ENCODE peak calls at places on chromosome 9, in seven cellular contexts. X is HCT116, T is PC-3, A is GM23248, L is SK-N-SH, N is neural progenitor cell, S is OCI-LY7. D is an unnamed sample.

GRCh38 chr9:130421154-130421801 is 23.5 kb upstream of the ASS1 start:
- DNase-seq in X (no peak), T (no peak), A (no peak), L (peak), N (no peak), S (no peak), D (no peak)

GRCh38 chr9:32550046-32550608 is 2.0 kb upstream of the SMIM27 start:
- DNase-seq in X (no peak), T (no peak), A (peak), L (peak), N (peak), S (peak), D (peak)

GRCh38 chr9:133130721-133131244 is 9.7 kb upstream of the RALGDS start:
- DNase-seq in X (no peak), T (no peak), A (no peak), L (no peak), N (no peak), S (peak), D (no peak)

GRCh38 chr9:104961238-104961637 is 33.3 kb upstream of the ABCA1 start:
- DNase-seq in X (no peak), T (peak), A (peak), L (peak), N (no peak), S (peak), D (peak)

GRCh38 chr9:34592895-34593601 is 3.5 kb upstream of the CNTFR start:
- DNase-seq in X (no peak), T (peak), A (peak), L (peak), N (peak), S (no peak), D (peak)

GRCh38 chr9:73243078-73243477 is 91.4 kb downstream of the ANXA1 start:
- DNase-seq in X (no peak), T (no peak), A (no peak), L (no peak), N (peak), S (no peak), D (no peak)

GRCh38 chr9:69120380-69121154 is 53.5 kb upstream of the TJP2 start:
- DNase-seq in X (peak), T (peak), A (no peak), L (no peak), N (peak), S (peak), D (peak)

GRCh38 chr9:33880562-33881089 is 63.7 kb downstream of the UBE2R2 start:
- DNase-seq in X (no peak), T (no peak), A (no peak), L (no peak), N (peak), S (no peak), D (no peak)

GRCh38 chr9:16417101-16417500 is 453.4 kb downstream of the BNC2 start:
- DNase-seq in X (no peak), T (peak), A (peak), L (no peak), N (no peak), S (no peak), D (peak)

GRCh38 chr9:113293285-113293874 is 9.8 kb downstream of the RNF183 start:
- DNase-seq in X (no peak), T (no peak), A (peak), L (no peak), N (no peak), S (no peak), D (no peak)

GRCh38 chr9:137669261-137669672 is 50.5 kb downstream of the EHMT1 start:
- DNase-seq in X (no peak), T (no peak), A (no peak), L (no peak), N (peak), S (no peak), D (peak)

GRCh38 chr9:98989036-98990000 is 45.6 kb downstream of the COL15A1 start:
- DNase-seq in X (peak), T (peak), A (peak), L (no peak), N (peak), S (peak), D (peak)

GRCh38 chr9:77575785-77576184 is 72.3 kb downstream of the GNA14 start:
- DNase-seq in X (no peak), T (peak), A (peak), L (no peak), N (peak), S (peak), D (peak)

GRCh38 chr9:79985276-79985675 is 413.5 kb downstream of the TLE4 start:
- DNase-seq in X (no peak), T (no peak), A (no peak), L (no peak), N (no peak), S (no peak), D (no peak)

GRCh38 chr9:87336914-87337333 is 160.7 kb upstream of the DAPK1 start:
- DNase-seq in X (peak), T (peak), A (peak), L (peak), N (peak), S (peak), D (peak)

GRCh38 chr9:84404095-84404686 is 63.6 kb upstream of the SLC28A3 start:
- DNase-seq in X (peak), T (peak), A (peak), L (peak), N (peak), S (peak), D (peak)

GRCh38 chr9:69549310-69550202 is 122.6 kb downstream of the APBA1 start:
- DNase-seq in X (peak), T (peak), A (peak), L (peak), N (peak), S (peak), D (peak)

GRCh38 chr9:26745111-26745510 is 147.5 kb downstream of the CAAP1 start:
- DNase-seq in X (no peak), T (no peak), A (no peak), L (no peak), N (no peak), S (no peak), D (no peak)

GRCh38 chr9:34380511-34381315 is 4.0 kb upstream of the MYORG start:
- DNase-seq in X (no peak), T (peak), A (peak), L (peak), N (peak), S (peak), D (peak)

GRCh38 chr9:3012245-3012644 is 168.3 kb upstream of the PUM3 start:
- DNase-seq in X (no peak), T (no peak), A (no peak), L (no peak), N (no peak), S (no peak), D (no peak)

GRCh38 chr9:8718121-8718725 is 918.6 kb upstream of the DMAC1 start:
- DNase-seq in X (no peak), T (no peak), A (peak), L (no peak), N (peak), S (no peak), D (peak)

GRCh38 chr9:73441890-73442818 is 290.5 kb downstream of the ANXA1 start:
- DNase-seq in X (no peak), T (no peak), A (peak), L (no peak), N (peak), S (no peak), D (no peak)

GRCh38 chr9:85061969-85062368 is 392.4 kb downstream of the NTRK2 start:
- DNase-seq in X (no peak), T (no peak), A (no peak), L (no peak), N (no peak), S (no peak), D (no peak)

GRCh38 chr9:108550111-108550510 is 305.7 kb downstream of the ACTL7B start:
- DNase-seq in X (no peak), T (no peak), A (peak), L (no peak), N (no peak), S (no peak), D (no peak)

GRCh38 chr9:97502984-97503861 is 1.8 kb downstream of the TMOD1 start:
- DNase-seq in X (no peak), T (no peak), A (no peak), L (peak), N (no peak), S (no peak), D (no peak)

GRCh38 chr9:27273186-27273585 is 23.8 kb downstream of the EQTN start:
- DNase-seq in X (no peak), T (no peak), A (no peak), L (no peak), N (no peak), S (no peak), D (no peak)

GRCh38 chr9:3916984-3917383 is 382.9 kb downstream of the GLIS3 start:
- DNase-seq in X (no peak), T (peak), A (peak), L (no peak), N (no peak), S (no peak), D (no peak)

GRCh38 chr9:114282507-114282906 is 40.4 kb upstream of the ORM1 start:
- DNase-seq in X (no peak), T (no peak), A (no peak), L (no peak), N (no peak), S (no peak), D (no peak)

GRCh38 chr9:75239176-75239575 is 150.9 kb downstream of the OSTF1 start:
- DNase-seq in X (no peak), T (peak), A (peak), L (no peak), N (no peak), S (peak), D (peak)

GRCh38 chr9:947985-948384 is 28.5 kb upstream of the DMRT3 start:
- DNase-seq in X (no peak), T (no peak), A (no peak), L (no peak), N (no peak), S (no peak), D (no peak)

GRCh38 chr9:120832766-120833165 is 10.0 kb downstream of the PSMD5 start:
- DNase-seq in X (no peak), T (no peak), A (no peak), L (no peak), N (no peak), S (no peak), D (no peak)

GRCh38 chr9:4062966-4063365 is 236.9 kb downstream of the GLIS3 start:
- DNase-seq in X (no peak), T (no peak), A (peak), L (no peak), N (no peak), S (no peak), D (no peak)

GRCh38 chr9:107226431-107226830 is 56.6 kb upstream of the RAD23B start:
- DNase-seq in X (peak), T (no peak), A (no peak), L (no peak), N (no peak), S (no peak), D (no peak)

GRCh38 chr9:125949247-125949646 is 202.1 kb downstream of the PBX3 start:
- DNase-seq in X (no peak), T (peak), A (no peak), L (no peak), N (no peak), S (no peak), D (no peak)
- TF ChIP-seq EZH2phosphoT487 in X (no peak), T (no peak), A (no peak), L (no peak), N (no peak), S (no peak), D (no peak)

GRCh38 chr9:134519403-134520070 is 122.1 kb upstream of the COL5A1 start:
- DNase-seq in X (no peak), T (no peak), A (no peak), L (no peak), N (no peak), S (no peak), D (no peak)

GRCh38 chr9:134514503-134514902 is 127.1 kb upstream of the COL5A1 start:
- DNase-seq in X (no peak), T (no peak), A (no peak), L (no peak), N (no peak), S (no peak), D (no peak)

GRCh38 chr9:134518004-134518606 is 123.5 kb upstream of the COL5A1 start:
- DNase-seq in X (no peak), T (no peak), A (peak), L (peak), N (no peak), S (no peak), D (no peak)

GRCh38 chr9:134515026-134515821 is 126.4 kb upstream of the COL5A1 start:
- DNase-seq in X (no peak), T (no peak), A (peak), L (no peak), N (no peak), S (no peak), D (no peak)

GRCh38 chr9:134517069-134517680 is 124.4 kb upstream of the COL5A1 start:
- DNase-seq in X (no peak), T (no peak), A (no peak), L (no peak), N (no peak), S (no peak), D (no peak)
- TF ChIP-seq EZH2phosphoT487 in X (no peak), T (no peak), A (no peak), L (no peak), N (no peak), S (no peak), D (no peak)

GRCh38 chr9:71984388-71985069 is 73.1 kb downstream of the C9orf85 start:
- DNase-seq in X (no peak), T (peak), A (peak), L (no peak), N (no peak), S (no peak), D (peak)
- TF ChIP-seq EZH2phosphoT487 in X (no peak), T (no peak), A (no peak), L (no peak), N (no peak), S (no peak), D (no peak)

GRCh38 chr9:111632051-111632450 is 917 bp downstream of the DNAJC25 start:
- DNase-seq in X (no peak), T (no peak), A (peak), L (no peak), N (no peak), S (peak), D (no peak)
- TF ChIP-seq EZH2phosphoT487 in X (no peak), T (no peak), A (no peak), L (no peak), N (no peak), S (no peak), D (no peak)

GRCh38 chr9:129321511-129322021 is 143.5 kb upstream of the IER5L start:
- DNase-seq in X (no peak), T (no peak), A (no peak), L (no peak), N (no peak), S (no peak), D (no peak)

GRCh38 chr9:129319938-129320481 is 141.9 kb upstream of the IER5L start:
- DNase-seq in X (no peak), T (no peak), A (no peak), L (no peak), N (peak), S (no peak), D (no peak)

GRCh38 chr9:129322022-129322621 is 144.1 kb upstream of the IER5L start:
- DNase-seq in X (no peak), T (no peak), A (no peak), L (no peak), N (no peak), S (no peak), D (no peak)

GRCh38 chr9:129319076-129319937 is 141.2 kb upstream of the IER5L start:
- DNase-seq in X (no peak), T (no peak), A (no peak), L (no peak), N (no peak), S (no peak), D (no peak)

GRCh38 chr9:129320575-129321311 is 142.7 kb upstream of the IER5L start:
- DNase-seq in X (no peak), T (peak), A (peak), L (peak), N (peak), S (no peak), D (peak)
- TF ChIP-seq EZH2phosphoT487 in X (no peak), T (no peak), A (no peak), L (no peak), N (no peak), S (no peak), D (no peak)

DNA sequence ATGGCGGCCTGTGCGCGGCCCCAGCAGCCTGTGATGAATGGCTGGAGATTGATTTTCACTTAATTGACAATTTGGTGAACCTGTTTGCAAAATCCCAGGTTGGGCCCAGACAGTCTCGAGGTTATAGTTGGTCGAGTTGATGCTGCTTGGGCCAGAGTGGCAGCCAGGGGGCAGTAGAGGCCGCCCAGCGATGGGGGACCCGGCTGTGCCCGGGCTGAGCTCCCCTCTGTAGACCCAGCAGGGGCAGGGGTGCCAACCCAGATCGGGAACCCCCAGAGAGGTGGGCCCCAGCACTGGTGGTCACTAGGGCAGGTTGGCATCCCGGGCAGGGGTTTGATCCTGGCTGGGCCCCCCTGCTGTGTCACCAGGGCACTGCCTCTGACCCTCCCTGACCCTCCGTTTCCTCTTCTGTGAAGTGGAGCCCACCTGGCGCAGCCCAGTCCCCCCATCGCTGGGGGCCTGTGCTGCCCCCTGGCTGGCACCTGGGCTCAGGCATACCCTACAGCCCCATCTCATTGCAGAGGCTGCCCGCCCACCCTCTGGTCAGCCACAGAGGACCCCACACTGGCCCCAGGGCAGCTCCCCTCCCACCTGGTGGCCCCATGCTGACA is 34.5 kb downstream of the LHX3 start:
- DNase-seq in X (no peak), T (peak), A (peak), L (peak), N (peak), S (peak), D (peak)
- TF ChIP-seq EZH2phosphoT487 in X (no peak), T (no peak), A (no peak), L (no peak), N (no peak), S (no peak), D (no peak)

GRCh38 chr9:110180713-110181434 is 27.1 kb downstream of the C9orf152 start:
- DNase-seq in X (no peak), T (peak), A (peak), L (no peak), N (no peak), S (peak), D (peak)
- TF ChIP-seq EZH2phosphoT487 in X (no peak), T (no peak), A (no peak), L (no peak), N (no peak), S (no peak), D (no peak)

DNA sequence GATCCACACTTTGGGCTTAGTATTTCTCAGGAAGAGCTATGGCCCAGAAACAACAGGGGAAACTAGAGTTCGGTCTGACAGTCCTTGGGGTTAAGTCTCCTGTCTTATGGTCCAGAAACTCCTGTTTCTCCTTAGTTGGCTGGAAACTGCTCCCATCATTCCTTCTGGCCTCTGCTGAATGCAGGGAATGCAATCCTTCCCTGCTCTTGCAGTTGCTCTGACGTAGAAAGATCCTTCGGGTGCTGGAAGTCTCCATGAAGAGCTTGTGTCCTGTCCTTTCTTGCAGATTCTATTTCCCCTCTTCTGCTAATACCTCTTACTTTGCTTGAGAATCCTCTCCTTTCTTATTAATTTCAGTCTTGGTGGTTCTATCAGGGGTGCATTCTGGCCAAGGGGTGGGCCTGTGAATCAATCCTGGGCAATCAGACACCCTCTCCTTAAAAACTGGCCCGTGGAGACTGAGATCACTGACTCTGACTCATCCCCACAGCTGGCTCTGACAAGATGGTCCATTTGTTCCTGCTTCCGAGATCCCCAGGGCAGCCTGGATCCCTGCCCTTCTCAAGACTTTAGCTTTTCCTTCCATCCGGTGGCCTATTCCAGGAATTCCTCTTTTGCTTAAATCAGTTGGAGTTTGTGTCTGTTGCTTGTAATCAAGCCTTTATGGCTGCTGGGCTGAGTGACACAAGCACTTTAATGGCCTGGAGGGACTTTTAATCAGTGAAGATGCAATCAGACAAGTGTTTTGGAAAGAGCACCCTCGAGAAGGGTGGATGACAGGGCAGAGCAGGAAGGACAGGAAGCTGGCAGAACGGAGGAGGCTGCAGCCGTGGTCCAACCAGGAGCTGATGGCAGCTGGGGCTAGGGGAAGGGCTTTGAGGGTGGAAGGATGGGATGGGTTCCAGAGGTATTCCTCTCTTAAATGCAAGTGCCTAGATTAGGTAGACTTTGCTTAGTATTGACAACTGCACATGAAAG is 23.7 kb downstream of the PTGS1 start:
- DNase-seq in X (no peak), T (peak), A (peak), L (no peak), N (no peak), S (no peak), D (no peak)
- TF ChIP-seq EZH2phosphoT487 in X (no peak), T (no peak), A (no peak), L (no peak), N (no peak), S (no peak), D (no peak)

D was measured in hepatocyte.